ENCODE peak calls at places on chromosomes 6 and 20, in six cellular contexts. One of them, this sample, is unnamed.

GRCh38 chr20:58212636-58213035 is 15.8 kb downstream of the ANKRD60 start:
- DNase-seq in adrenal gland: no peak
- DNase-seq in neural progenitor cell: no peak
- DNase-seq in CD8-positive, alpha-beta T cell: no peak
- DNase-seq in RWPE2: peak; percentile 58
- DNase-seq in left ventricle myocardium inferior: no peak
- DNase-seq in this sample: no peak

GRCh38 chr20:32743237-32744112 is at the start of gene COMMD7:
- DNase-seq in adrenal gland: peak; percentile 62
- DNase-seq in neural progenitor cell: peak; percentile 75
- DNase-seq in CD8-positive, alpha-beta T cell: peak; percentile 70
- DNase-seq in RWPE2: peak; percentile 84
- DNase-seq in left ventricle myocardium inferior: peak; percentile 66
- DNase-seq in this sample: peak; percentile 24

GRCh38 chr6:40912158-40912946 is 126.7 kb downstream of the UNC5CL start:
- DNase-seq in adrenal gland: peak; percentile 38
- DNase-seq in neural progenitor cell: peak; percentile 51
- DNase-seq in CD8-positive, alpha-beta T cell: no peak
- DNase-seq in RWPE2: no peak
- DNase-seq in left ventricle myocardium inferior: no peak
- DNase-seq in this sample: peak; percentile 59

GRCh38 chr6:18506387-18507017 is 119.4 kb downstream of the RNF144B start:
- DNase-seq in adrenal gland: no peak
- DNase-seq in neural progenitor cell: peak; percentile 28
- DNase-seq in CD8-positive, alpha-beta T cell: no peak
- DNase-seq in RWPE2: no peak
- DNase-seq in left ventricle myocardium inferior: no peak
- DNase-seq in this sample: no peak

GRCh38 chr20:9615766-9616454 is 101.5 kb downstream of the LAMP5 start:
- DNase-seq in adrenal gland: no peak
- DNase-seq in neural progenitor cell: no peak
- DNase-seq in CD8-positive, alpha-beta T cell: no peak
- DNase-seq in RWPE2: no peak
- DNase-seq in left ventricle myocardium inferior: no peak
- DNase-seq in this sample: no peak

GRCh38 chr20:63537525-63538203 is 488 bp upstream of the PTK6 start:
- DNase-seq in adrenal gland: peak; percentile 86
- DNase-seq in neural progenitor cell: peak; percentile 95
- DNase-seq in CD8-positive, alpha-beta T cell: peak; percentile 92
- DNase-seq in RWPE2: peak; percentile 90
- DNase-seq in left ventricle myocardium inferior: peak; percentile 85
- DNase-seq in this sample: peak; percentile 68

GRCh38 chr6:53910834-53911233 is 116.0 kb downstream of the LRRC1 start:
- DNase-seq in adrenal gland: no peak
- DNase-seq in neural progenitor cell: peak; percentile 68
- DNase-seq in CD8-positive, alpha-beta T cell: no peak
- DNase-seq in RWPE2: no peak
- DNase-seq in left ventricle myocardium inferior: no peak
- DNase-seq in this sample: no peak

GRCh38 chr20:21702553-21703467 is 2.7 kb upstream of the PAX1 start:
- DNase-seq in adrenal gland: peak; percentile 42
- DNase-seq in neural progenitor cell: peak; percentile 94
- DNase-seq in CD8-positive, alpha-beta T cell: no peak
- DNase-seq in RWPE2: no peak
- DNase-seq in left ventricle myocardium inferior: peak; percentile 43
- DNase-seq in this sample: no peak

GRCh38 chr6:56550307-56550706 is 92.4 kb downstream of the DST start:
- DNase-seq in adrenal gland: no peak
- DNase-seq in neural progenitor cell: no peak
- DNase-seq in CD8-positive, alpha-beta T cell: no peak
- DNase-seq in RWPE2: no peak
- DNase-seq in left ventricle myocardium inferior: no peak
- DNase-seq in this sample: no peak

GRCh38 chr6:160275511-160276003 is 16.9 kb upstream of the SLC22A2 start:
- DNase-seq in adrenal gland: no peak
- DNase-seq in neural progenitor cell: no peak
- DNase-seq in CD8-positive, alpha-beta T cell: no peak
- DNase-seq in RWPE2: no peak
- DNase-seq in left ventricle myocardium inferior: no peak
- DNase-seq in this sample: peak; percentile 95

GRCh38 chr6:149076355-149076734 is 241.2 kb upstream of the TAB2 start:
- DNase-seq in adrenal gland: no peak
- DNase-seq in neural progenitor cell: no peak
- DNase-seq in CD8-positive, alpha-beta T cell: no peak
- DNase-seq in RWPE2: no peak
- DNase-seq in left ventricle myocardium inferior: no peak
- DNase-seq in this sample: no peak

GRCh38 chr6:11324453-11325023 is 92.1 kb upstream of the NEDD9 start:
- DNase-seq in adrenal gland: no peak
- DNase-seq in neural progenitor cell: no peak
- DNase-seq in CD8-positive, alpha-beta T cell: no peak
- DNase-seq in RWPE2: no peak
- DNase-seq in left ventricle myocardium inferior: no peak
- DNase-seq in this sample: no peak

GRCh38 chr6:53359088-53359842 is 10.5 kb upstream of the ELOVL5 start:
- DNase-seq in adrenal gland: peak; percentile 96
- DNase-seq in neural progenitor cell: peak; percentile 97
- DNase-seq in CD8-positive, alpha-beta T cell: peak; percentile 85
- DNase-seq in RWPE2: peak; percentile 92
- DNase-seq in left ventricle myocardium inferior: peak; percentile 97
- DNase-seq in this sample: peak; percentile 85

GRCh38 chr6:53837875-53838806 is 43.3 kb downstream of the LRRC1 start:
- DNase-seq in adrenal gland: no peak
- DNase-seq in neural progenitor cell: peak; percentile 74
- DNase-seq in CD8-positive, alpha-beta T cell: no peak
- DNase-seq in RWPE2: no peak
- DNase-seq in left ventricle myocardium inferior: no peak
- DNase-seq in this sample: no peak

GRCh38 chr6:39295538-39295937 is 18.7 kb downstream of the KCNK17 start:
- DNase-seq in adrenal gland: no peak
- DNase-seq in neural progenitor cell: peak; percentile 26
- DNase-seq in CD8-positive, alpha-beta T cell: no peak
- DNase-seq in RWPE2: no peak
- DNase-seq in left ventricle myocardium inferior: no peak
- DNase-seq in this sample: no peak

GRCh38 chr6:161407581-161407980 is 133.7 kb upstream of the AGPAT4 start:
- DNase-seq in adrenal gland: peak; percentile 27
- DNase-seq in neural progenitor cell: peak; percentile 31
- DNase-seq in CD8-positive, alpha-beta T cell: no peak
- DNase-seq in RWPE2: no peak
- DNase-seq in left ventricle myocardium inferior: no peak
- DNase-seq in this sample: no peak

GRCh38 chr6:168221000-168221399 is 98.6 kb downstream of the DACT2 start:
- DNase-seq in adrenal gland: no peak
- DNase-seq in neural progenitor cell: no peak
- DNase-seq in CD8-positive, alpha-beta T cell: no peak
- DNase-seq in RWPE2: no peak
- DNase-seq in left ventricle myocardium inferior: no peak
- DNase-seq in this sample: no peak

GRCh38 chr6:139881728-139882211 is 507.3 kb upstream of the CITED2 start:
- DNase-seq in adrenal gland: peak; percentile 53
- DNase-seq in neural progenitor cell: peak; percentile 42
- DNase-seq in CD8-positive, alpha-beta T cell: no peak
- DNase-seq in RWPE2: no peak
- DNase-seq in left ventricle myocardium inferior: no peak
- DNase-seq in this sample: no peak

GRCh38 chr6:33840064-33840926 is 36.5 kb upstream of the MLN start:
- DNase-seq in adrenal gland: peak; percentile 65
- DNase-seq in neural progenitor cell: no peak
- DNase-seq in CD8-positive, alpha-beta T cell: no peak
- DNase-seq in RWPE2: peak; percentile 93
- DNase-seq in left ventricle myocardium inferior: no peak
- DNase-seq in this sample: peak; percentile 20

GRCh38 chr20:36261389-36262105 is 25.3 kb downstream of the AAR2 start:
- DNase-seq in adrenal gland: no peak
- DNase-seq in neural progenitor cell: no peak
- DNase-seq in CD8-positive, alpha-beta T cell: no peak
- DNase-seq in RWPE2: peak; percentile 69
- DNase-seq in left ventricle myocardium inferior: no peak
- DNase-seq in this sample: no peak

GRCh38 chr6:168210239-168211107 is 109.1 kb downstream of the DACT2 start:
- DNase-seq in adrenal gland: no peak
- DNase-seq in neural progenitor cell: no peak
- DNase-seq in CD8-positive, alpha-beta T cell: no peak
- DNase-seq in RWPE2: peak; percentile 43
- DNase-seq in left ventricle myocardium inferior: no peak
- DNase-seq in this sample: no peak

GRCh38 chr20:45014671-45015415 is 48.5 kb downstream of the STK4 start:
- DNase-seq in adrenal gland: no peak
- DNase-seq in neural progenitor cell: no peak
- DNase-seq in CD8-positive, alpha-beta T cell: no peak
- DNase-seq in RWPE2: no peak
- DNase-seq in left ventricle myocardium inferior: no peak
- DNase-seq in this sample: no peak

GRCh38 chr6:88238065-88238464 is 71.9 kb upstream of the CNR1 start:
- DNase-seq in adrenal gland: no peak
- DNase-seq in neural progenitor cell: peak; percentile 58
- DNase-seq in CD8-positive, alpha-beta T cell: no peak
- DNase-seq in RWPE2: no peak
- DNase-seq in left ventricle myocardium inferior: no peak
- DNase-seq in this sample: no peak

GRCh38 chr20:36624068-36624813 is 18.7 kb downstream of the RAB5IF start:
- DNase-seq in adrenal gland: no peak
- DNase-seq in neural progenitor cell: no peak
- DNase-seq in CD8-positive, alpha-beta T cell: no peak
- DNase-seq in RWPE2: no peak
- DNase-seq in left ventricle myocardium inferior: no peak
- DNase-seq in this sample: no peak

GRCh38 chr6:24720131-24720603 is 1.2 kb upstream of the C6orf62 start:
- DNase-seq in adrenal gland: peak; percentile 63
- DNase-seq in neural progenitor cell: peak; percentile 66
- DNase-seq in CD8-positive, alpha-beta T cell: peak; percentile 78
- DNase-seq in RWPE2: no peak
- DNase-seq in left ventricle myocardium inferior: peak; percentile 64
- DNase-seq in this sample: peak; percentile 20

GRCh38 chr6:72761767-72762166 is 139.9 kb downstream of the KCNQ5 start:
- DNase-seq in adrenal gland: no peak
- DNase-seq in neural progenitor cell: no peak
- DNase-seq in CD8-positive, alpha-beta T cell: no peak
- DNase-seq in RWPE2: no peak
- DNase-seq in left ventricle myocardium inferior: no peak
- DNase-seq in this sample: no peak

GRCh38 chr6:167093922-167094432 is 28.9 kb upstream of the CCR6 start:
- DNase-seq in adrenal gland: no peak
- DNase-seq in neural progenitor cell: no peak
- DNase-seq in CD8-positive, alpha-beta T cell: peak; percentile 83
- DNase-seq in RWPE2: no peak
- DNase-seq in left ventricle myocardium inferior: no peak
- DNase-seq in this sample: no peak

GRCh38 chr6:154782245-154782644 is 49.0 kb downstream of the SCAF8 start:
- DNase-seq in adrenal gland: no peak
- DNase-seq in neural progenitor cell: no peak
- DNase-seq in CD8-positive, alpha-beta T cell: no peak
- DNase-seq in RWPE2: no peak
- DNase-seq in left ventricle myocardium inferior: no peak
- DNase-seq in this sample: no peak

GRCh38 chr6:125220712-125221111 is 67.1 kb downstream of the TPD52L1 start:
- DNase-seq in adrenal gland: no peak
- DNase-seq in neural progenitor cell: no peak
- DNase-seq in CD8-positive, alpha-beta T cell: no peak
- DNase-seq in RWPE2: no peak
- DNase-seq in left ventricle myocardium inferior: peak; percentile 45
- DNase-seq in this sample: peak; percentile 78

GRCh38 chr6:119340766-119341487 is 8.6 kb downstream of the MAN1A1 start:
- DNase-seq in adrenal gland: no peak
- DNase-seq in neural progenitor cell: peak; percentile 87
- DNase-seq in CD8-positive, alpha-beta T cell: no peak
- DNase-seq in RWPE2: no peak
- DNase-seq in left ventricle myocardium inferior: no peak
- DNase-seq in this sample: no peak
- H3K4me3 ChIP-seq in adrenal gland: no peak overlapping the region
- H3K4me3 ChIP-seq in neural progenitor cell: no peak overlapping the region
- H3K4me3 ChIP-seq in CD8-positive, alpha-beta T cell: no peak overlapping the region
- H3K4me3 ChIP-seq in RWPE2: no peak overlapping the region
- H3K4me3 ChIP-seq in left ventricle myocardium inferior: no peak overlapping the region
- H3K4me3 ChIP-seq in this sample: no peak overlapping the region

DNA sequence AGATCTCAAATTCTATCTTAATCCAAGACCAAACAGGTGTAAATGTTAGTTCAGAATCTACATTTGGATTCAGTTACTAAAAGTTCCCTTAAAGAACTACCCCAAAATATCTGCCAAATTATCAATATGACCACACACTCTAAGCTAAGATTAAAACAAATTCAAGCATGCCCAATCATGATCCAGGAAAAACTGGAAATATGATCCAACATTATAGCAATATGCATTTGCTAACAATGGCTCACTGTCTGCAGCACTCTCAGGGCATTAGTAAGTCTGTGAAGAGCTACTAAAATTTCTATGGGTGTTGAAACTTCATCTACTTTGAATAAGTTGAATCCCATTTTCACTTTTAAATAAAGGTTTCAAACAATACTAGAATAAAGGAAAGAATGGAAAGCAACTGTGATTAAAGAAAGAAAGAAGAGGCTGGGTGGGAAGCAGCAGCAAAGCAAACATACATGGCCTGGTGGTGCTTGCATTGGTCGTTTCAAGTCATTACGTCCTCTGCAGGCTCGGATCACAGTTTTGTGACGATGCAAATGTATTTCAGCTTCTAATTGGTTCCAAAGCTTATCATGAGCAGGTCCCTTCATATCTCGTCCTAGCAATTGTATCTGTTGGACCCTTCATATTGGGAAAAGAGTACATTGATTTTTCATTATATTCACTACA is 29.2 kb downstream of the GOPC start:
- DNase-seq in adrenal gland: no peak
- DNase-seq in neural progenitor cell: no peak
- DNase-seq in CD8-positive, alpha-beta T cell: no peak
- DNase-seq in RWPE2: no peak
- DNase-seq in left ventricle myocardium inferior: no peak
- DNase-seq in this sample: no peak
- H3K36me3 ChIP-seq in adrenal gland: peaks cover 23% of the 10 kb centered on the region
- H3K36me3 ChIP-seq in neural progenitor cell: peaks cover 13% of the 10 kb centered on the region
- H3K36me3 ChIP-seq in CD8-positive, alpha-beta T cell: peaks cover 13% of the 10 kb centered on the region
- H3K36me3 ChIP-seq in RWPE2: peaks cover 100% of the 10 kb centered on the region
- H3K36me3 ChIP-seq in left ventricle myocardium inferior: peaks cover 54% of the 10 kb centered on the region
- H3K36me3 ChIP-seq in this sample: peaks cover 5% of the 10 kb centered on the region

GRCh38 chr20:54195483-54196472 is 12.1 kb upstream of the PFDN4 start:
- DNase-seq in adrenal gland: no peak
- DNase-seq in neural progenitor cell: no peak
- DNase-seq in CD8-positive, alpha-beta T cell: no peak
- DNase-seq in RWPE2: no peak
- DNase-seq in left ventricle myocardium inferior: no peak
- DNase-seq in this sample: no peak
- H3K4me3 ChIP-seq in adrenal gland: no peak overlapping the region
- H3K4me3 ChIP-seq in neural progenitor cell: no peak overlapping the region
- H3K4me3 ChIP-seq in CD8-positive, alpha-beta T cell: no peak overlapping the region
- H3K4me3 ChIP-seq in RWPE2: no peak overlapping the region
- H3K4me3 ChIP-seq in left ventricle myocardium inferior: no peak overlapping the region
- H3K4me3 ChIP-seq in this sample: no peak overlapping the region

DNA sequence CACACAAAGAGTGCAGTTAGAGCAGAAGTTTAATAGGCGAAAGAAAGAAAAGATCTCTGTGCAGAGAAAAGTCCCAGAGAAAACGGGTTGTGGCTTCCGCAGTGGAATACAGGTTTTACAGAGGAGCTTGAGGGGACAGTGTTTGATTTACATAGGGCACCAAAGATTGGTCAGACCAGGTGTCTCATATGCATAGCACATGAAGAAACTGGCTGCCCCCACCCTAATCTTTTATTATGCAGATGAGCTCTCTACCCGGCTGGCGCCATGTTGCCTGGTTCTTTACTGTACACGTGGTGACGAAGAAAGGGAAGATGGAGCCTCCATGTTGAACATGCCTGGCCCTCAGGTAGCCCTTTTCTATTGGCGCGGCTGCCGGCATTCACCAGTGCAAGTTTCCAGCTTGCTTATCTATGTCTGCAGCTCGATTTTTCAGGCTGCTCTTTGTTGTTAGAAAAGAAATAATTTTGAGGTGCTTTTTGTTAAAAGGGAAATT is 47.4 kb downstream of the SLC35B3 start:
- DNase-seq in adrenal gland: no peak
- DNase-seq in neural progenitor cell: no peak
- DNase-seq in CD8-positive, alpha-beta T cell: no peak
- DNase-seq in RWPE2: no peak
- DNase-seq in left ventricle myocardium inferior: no peak
- DNase-seq in this sample: no peak
- H3K36me3 ChIP-seq in adrenal gland: no peaks in the 10 kb centered on the region
- H3K36me3 ChIP-seq in neural progenitor cell: no peaks in the 10 kb centered on the region
- H3K36me3 ChIP-seq in CD8-positive, alpha-beta T cell: no peaks in the 10 kb centered on the region
- H3K36me3 ChIP-seq in RWPE2: no peaks in the 10 kb centered on the region
- H3K36me3 ChIP-seq in left ventricle myocardium inferior: no peaks in the 10 kb centered on the region
- H3K36me3 ChIP-seq in this sample: no peaks in the 10 kb centered on the region

This sample was measured in gastrocnemius medialis.